ENCODE peak calls at places on chromosomes 5 and 9, in five cellular contexts. B is WERI-Rb-1; F is stimulated activated CD8-positive, alpha-beta memory T cell treated with anti-CD3 and anti-CD28 coated beads, Interleukin-4, amount 100 ng/mL, for 1 hour; Y is CD4-positive, CD25-positive, alpha-beta regulatory T cell; S is transverse colon. H is an unnamed sample.

GRCh38 chr9:14314424-14314928 is 535 bp upstream of the NFIB start:
- DNase-seq in B (peak), F (no peak), Y (no peak), S (peak), H (peak)

GRCh38 chr5:43485406-43485805 is 1.7 kb upstream of the TMEM267 start:
- DNase-seq in B (no peak), F (no peak), Y (peak), S (peak), H (peak)

GRCh38 chr9:101977614-101978210 is 239.3 kb upstream of the GRIN3A start:
- DNase-seq in B (no peak), F (no peak), Y (peak), S (no peak), H (peak)

GRCh38 chr9:72856985-72857631 is 95.7 kb downstream of the ALDH1A1 start:
- DNase-seq in B (peak), F (no peak), Y (peak), S (no peak), H (peak)

GRCh38 chr5:169288066-169288753 is 12.7 kb downstream of the SLIT3 start:
- DNase-seq in B (no peak), F (no peak), Y (no peak), S (no peak), H (no peak)

GRCh38 chr9:117276444-117276843 is 138.4 kb downstream of the ASTN2 start:
- DNase-seq in B (no peak), F (no peak), Y (no peak), S (no peak), H (no peak)

GRCh38 chr5:56301041-56301440 is 67.9 kb upstream of the ANKRD55 start:
- DNase-seq in B (no peak), F (no peak), Y (no peak), S (no peak), H (peak)

GRCh38 chr5:78417026-78417425 is 56.6 kb downstream of the SCAMP1 start:
- DNase-seq in B (no peak), F (no peak), Y (no peak), S (no peak), H (no peak)

GRCh38 chr9:114811301-114811700 is 5.5 kb upstream of the TNFSF15 start:
- DNase-seq in B (no peak), F (no peak), Y (no peak), S (no peak), H (no peak)

GRCh38 chr5:179680780-179681411 is at the start of gene CBY3:
- DNase-seq in B (no peak), F (no peak), Y (no peak), S (no peak), H (no peak)

GRCh38 chr9:79360387-79361347 is 211.1 kb upstream of the TLE4 start:
- DNase-seq in B (no peak), F (no peak), Y (no peak), S (no peak), H (no peak)

GRCh38 chr5:80998590-80998979 is 38.4 kb downstream of the RASGRF2 start:
- DNase-seq in B (no peak), F (no peak), Y (peak), S (no peak), H (no peak)

GRCh38 chr9:132857031-132857430 is 21.1 kb downstream of the AK8 start:
- DNase-seq in B (no peak), F (no peak), Y (no peak), S (peak), H (no peak)

GRCh38 chr5:29715167-29715566 is 1478.3 kb upstream of the CDH6 start:
- DNase-seq in B (no peak), F (no peak), Y (no peak), S (no peak), H (no peak)

GRCh38 chr5:97406950-97407676 is 224.1 kb upstream of the RIOK2 start:
- DNase-seq in B (no peak), F (no peak), Y (no peak), S (no peak), H (no peak)

GRCh38 chr5:158899792-158900191 is 199.9 kb downstream of the EBF1 start:
- DNase-seq in B (no peak), F (no peak), Y (no peak), S (no peak), H (no peak)

GRCh38 chr5:59320420-59320819 is 573.1 kb downstream of the PDE4D start:
- DNase-seq in B (no peak), F (no peak), Y (no peak), S (no peak), H (no peak)

GRCh38 chr9:122219856-122220672 is 8.7 kb downstream of the LHX6 start:
- DNase-seq in B (peak), F (no peak), Y (no peak), S (no peak), H (no peak)

GRCh38 chr5:99675974-99676373 is 747.2 kb upstream of the CHD1 start:
- DNase-seq in B (no peak), F (no peak), Y (no peak), S (no peak), H (no peak)

GRCh38 chr5:79107020-79107796 is 4.4 kb upstream of the BHMT start:
- DNase-seq in B (peak), F (no peak), Y (no peak), S (no peak), H (peak)

GRCh38 chr5:88952344-88952743 is 69.4 kb upstream of the MEF2C start:
- DNase-seq in B (no peak), F (no peak), Y (no peak), S (no peak), H (peak)

GRCh38 chr5:134553816-134554215 is 28.3 kb downstream of the JADE2 start:
- DNase-seq in B (no peak), F (no peak), Y (no peak), S (no peak), H (no peak)

GRCh38 chr5:139676406-139676805 is 28.3 kb downstream of the CXXC5 start:
- DNase-seq in B (no peak), F (no peak), Y (no peak), S (no peak), H (no peak)

GRCh38 chr9:126615251-126615790 is 1.6 kb downstream of the LMX1B start:
- DNase-seq in B (no peak), F (no peak), Y (peak), S (peak), H (no peak)

GRCh38 chr5:57338068-57338848 is 144.4 kb downstream of the ACTBL2 start:
- DNase-seq in B (peak), F (no peak), Y (peak), S (no peak), H (peak)

GRCh38 chr5:77259479-77259878 is 49.0 kb downstream of the PDE8B start:
- DNase-seq in B (no peak), F (no peak), Y (no peak), S (no peak), H (no peak)

GRCh38 chr9:137409515-137409914 is 13.4 kb downstream of the EXD3 start:
- DNase-seq in B (no peak), F (no peak), Y (no peak), S (no peak), H (no peak)

GRCh38 chr9:34984049-34984448 is 5.5 kb upstream of the DNAJB5 start:
- DNase-seq in B (no peak), F (no peak), Y (no peak), S (no peak), H (peak)

GRCh38 chr5:37940931-37941623 is 101.2 kb upstream of the GDNF start:
- DNase-seq in B (no peak), F (no peak), Y (no peak), S (no peak), H (no peak)

GRCh38 chr9:37486256-37486615 is 488 bp downstream of the POLR1E start:
- DNase-seq in B (no peak), F (no peak), Y (no peak), S (no peak), H (no peak)

GRCh38 chr9:129183495-129184308 is 5.6 kb upstream of the IER5L start:
- DNase-seq in B (peak), F (no peak), Y (no peak), S (peak), H (peak)

GRCh38 chr5:175885813-175886212 is 14.4 kb downstream of the CPLX2 start:
- DNase-seq in B (no peak), F (no peak), Y (no peak), S (no peak), H (no peak)

GRCh38 chr9:76576344-76576743 is 117.4 kb downstream of the GCNT1 start:
- DNase-seq in B (no peak), F (peak), Y (peak), S (peak), H (peak)

GRCh38 chr5:34511481-34511880 is 144.6 kb upstream of the RAI14 start:
- DNase-seq in B (no peak), F (no peak), Y (no peak), S (no peak), H (no peak)

GRCh38 chr9:79759460-79759859 is 187.7 kb downstream of the TLE4 start:
- DNase-seq in B (no peak), F (no peak), Y (peak), S (no peak), H (no peak)

GRCh38 chr5:111066261-111066938 is 5.1 kb upstream of the TSLP start:
- DNase-seq in B (no peak), F (no peak), Y (no peak), S (no peak), H (no peak)

GRCh38 chr5:149015561-149015960 is 47.3 kb downstream of the SH3TC2 start:
- DNase-seq in B (no peak), F (no peak), Y (no peak), S (no peak), H (no peak)

H was measured in RKO.